ENCODE peak calls at places on chromosome 9, in nine cellular contexts. A is heart left ventricle, S is neural progenitor cell, F is tibial nerve, H is sigmoid colon, O is lower lobe of right lung, B is psoas muscle, N is adrenal gland, T is left ventricle myocardium inferior. J is an unnamed sample. For H3K27me3, the result is how much of the 10 kb centered on the place peaks cover.

GRCh38 chr9:110969971-110970381 is 68.3 kb downstream of the LPAR1 start:
- DNase-seq in A (no peak), S (no peak), F (no peak), H (no peak), O (no peak), B (no peak), N (no peak), T (no peak), J (no peak)

GRCh38 chr9:136882109-136882946 is 4.0 kb upstream of the TRAF2 start:
- DNase-seq in A (peak), S (no peak), F (no peak), H (peak), O (no peak), B (peak), N (peak), T (no peak), J (peak)

GRCh38 chr9:20228096-20228495 is 394.2 kb downstream of the MLLT3 start:
- DNase-seq in A (no peak), S (no peak), F (no peak), H (no peak), O (no peak), B (no peak), N (no peak), T (no peak), J (no peak)

GRCh38 chr9:132006657-132007370 is 72.9 kb downstream of the MED27 start:
- DNase-seq in A (no peak), S (no peak), F (peak), H (no peak), O (no peak), B (no peak), N (no peak), T (no peak), J (no peak)

GRCh38 chr9:33042528-33042927 is 17.5 kb downstream of the DNAJA1 start:
- DNase-seq in A (no peak), S (no peak), F (no peak), H (no peak), O (no peak), B (no peak), N (no peak), T (no peak), J (no peak)

GRCh38 chr9:108634164-108634563 is 221.6 kb downstream of the ACTL7B start:
- DNase-seq in A (no peak), S (no peak), F (no peak), H (no peak), O (no peak), B (no peak), N (peak), T (no peak), J (no peak)

GRCh38 chr9:128072144-128073021 is 4.4 kb downstream of the SLC25A25 start:
- DNase-seq in A (peak), S (no peak), F (peak), H (peak), O (peak), B (peak), N (peak), T (peak), J (peak)

GRCh38 chr9:69044226-69045219 is 9.0 kb downstream of the FXN start:
- DNase-seq in A (no peak), S (peak), F (no peak), H (no peak), O (no peak), B (no peak), N (peak), T (no peak), J (no peak)

GRCh38 chr9:111372297-111372696 is 42.3 kb upstream of the OR2K2 start:
- DNase-seq in A (no peak), S (no peak), F (no peak), H (no peak), O (no peak), B (no peak), N (no peak), T (no peak), J (no peak)

GRCh38 chr9:107784235-107784958 is 294.8 kb upstream of the KLF4 start:
- DNase-seq in A (peak), S (no peak), F (peak), H (peak), O (no peak), B (peak), N (peak), T (peak), J (no peak)

GRCh38 chr9:37218800-37219425 is 98.5 kb downstream of the ZCCHC7 start:
- DNase-seq in A (no peak), S (no peak), F (no peak), H (no peak), O (no peak), B (no peak), N (no peak), T (no peak), J (no peak)

GRCh38 chr9:95313010-95313498 is 4.5 kb downstream of the FANCC start:
- DNase-seq in A (peak), S (peak), F (peak), H (peak), O (peak), B (peak), N (peak), T (peak), J (no peak)

GRCh38 chr9:113568481-113569321 is 105.2 kb downstream of the RGS3 start:
- DNase-seq in A (no peak), S (no peak), F (no peak), H (peak), O (no peak), B (peak), N (peak), T (no peak), J (no peak)

DNA sequence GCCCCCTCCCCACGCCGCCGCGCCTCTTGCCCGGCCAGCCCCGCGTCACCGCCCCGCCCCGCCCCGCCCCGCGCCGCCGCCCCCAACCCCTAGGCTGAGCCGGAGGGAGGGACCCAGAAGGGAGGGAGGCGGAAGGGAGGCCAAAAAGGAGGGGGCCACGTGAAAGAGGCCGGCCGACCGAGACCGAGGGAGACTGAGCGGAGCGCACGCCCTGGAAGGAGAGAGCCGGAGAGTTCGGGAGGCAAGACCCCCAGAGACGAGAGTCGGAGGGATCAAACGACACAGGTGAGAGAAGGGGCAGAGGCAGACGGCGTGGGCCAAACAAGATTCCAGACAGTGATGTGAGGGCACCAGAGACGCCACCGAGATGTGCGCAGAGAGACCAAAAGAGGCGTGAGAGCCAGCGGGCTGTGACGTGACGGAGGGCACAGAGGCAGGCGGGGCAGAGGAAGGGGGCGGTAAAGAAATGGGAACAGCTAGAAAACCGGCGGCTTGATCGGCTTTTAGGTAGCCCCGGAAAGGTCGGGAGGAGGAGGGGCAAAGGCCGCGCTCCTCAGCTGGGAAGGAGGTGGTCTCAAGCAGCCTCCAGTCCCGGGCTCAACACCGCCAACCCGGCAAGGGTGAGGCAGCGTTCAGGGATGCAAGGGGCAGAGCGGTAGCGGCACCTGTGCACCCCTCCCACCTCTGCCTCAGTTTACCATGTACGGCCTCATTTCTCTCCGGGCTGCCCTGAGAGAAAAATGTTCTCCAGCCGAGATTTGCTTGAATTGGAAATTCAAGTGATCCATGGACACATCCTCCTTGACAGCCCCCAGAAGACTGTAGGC is 414 bp upstream of the BARX1 start:
- DNase-seq in A (no peak), S (peak), F (no peak), H (no peak), O (no peak), B (no peak), N (no peak), T (no peak), J (no peak)
- H3K4me3 ChIP-seq in A (peak), S (peak), F (peak), H (peak), O (peak), B (peak), N (no peak), T (peak), J (no peak)

GRCh38 chr9:13387668-13388124 is 108.2 kb upstream of the MPDZ start:
- DNase-seq in A (no peak), S (no peak), F (no peak), H (no peak), O (no peak), B (no peak), N (no peak), T (no peak), J (no peak)
- H3K27ac ChIP-seq in A (peak), S (no peak), F (peak), H (no peak), O (no peak), B (peak), N (peak), T (peak), J (no peak)

GRCh38 chr9:130258999-130259398 is 6.6 kb upstream of the HMCN2 start:
- DNase-seq in A (no peak), S (no peak), F (no peak), H (no peak), O (no peak), B (no peak), N (no peak), T (no peak), J (no peak)
- H3K27me3 ChIP-seq in A (under half), S (under half), F (under half), H (under half), O (under half), B (under half), N (under half), T (half or more), J (under half)

GRCh38 chr9:109742759-109743388 is 37.1 kb upstream of the PALM2AKAP2 start:
- DNase-seq in A (peak), S (peak), F (no peak), H (no peak), O (no peak), B (no peak), N (no peak), T (no peak), J (no peak)
- H3K4me3 ChIP-seq in A (no peak), S (no peak), F (no peak), H (no peak), O (no peak), B (no peak), N (no peak), T (no peak), J (no peak)

GRCh38 chr9:13860926-13861325 is 453.0 kb downstream of the NFIB start:
- DNase-seq in A (no peak), S (no peak), F (no peak), H (no peak), O (no peak), B (no peak), N (no peak), T (no peak), J (no peak)
- H3K27ac ChIP-seq in A (peak), S (no peak), F (no peak), H (no peak), O (no peak), B (no peak), N (no peak), T (peak), J (no peak)

DNA sequence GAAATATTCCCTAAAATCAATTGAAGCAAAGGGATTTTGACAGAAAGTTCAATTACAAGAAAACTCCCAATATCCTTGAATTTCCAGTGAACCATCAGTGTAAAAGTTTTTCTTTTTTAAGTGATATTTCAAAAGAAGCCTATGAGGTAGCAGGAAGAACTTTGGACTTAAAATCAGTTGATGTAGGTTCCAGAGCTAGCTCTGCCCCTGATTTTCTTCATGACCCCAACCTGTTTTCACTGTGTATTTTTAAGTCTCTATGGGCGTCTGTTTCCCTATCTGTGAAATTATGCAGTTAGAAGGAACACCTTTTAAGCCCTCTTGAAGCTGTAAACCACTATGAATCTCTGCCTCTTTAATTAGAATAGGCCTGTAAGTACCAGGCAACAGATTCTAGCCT is 66.2 kb upstream of the SLC1A1 start:
- DNase-seq in A (no peak), S (no peak), F (no peak), H (no peak), O (no peak), B (no peak), N (no peak), T (no peak), J (no peak)
- H3K27me3 ChIP-seq in A (under half), S (under half), F (under half), H (under half), O (under half), B (under half), N (under half), T (under half), J (under half)

J was measured in CD8-positive, alpha-beta memory T cell.